ENCODE peak calls at places on chromosome 2, in nine cellular contexts. One of them, this sample, is unnamed.

GRCh38 chr2:234681206-234681605 is 184.3 kb upstream of the ARL4C start:
- DNase-seq in stimulated activated CD8-positive, alpha-beta memory T cell treated with anti-CD3 and anti-CD28 coated beads, Interleukin-4, amount 100 ng/mL, for 1 hour: no peak
- DNase-seq in Right ventricle myocardium superior: no peak
- DNase-seq in hepatic stellate cell: no peak
- DNase-seq in OCI-LY7: no peak
- DNase-seq in glutamatergic neuron: no peak
- DNase-seq in LoVo: no peak
- DNase-seq in hepatocyte: no peak
- DNase-seq in cardiac fibroblast: peak; percentile 18
- DNase-seq in this sample: peak; percentile 23

GRCh38 chr2:151827564-151828142 is 568 bp downstream of the ARL5A start:
- DNase-seq in stimulated activated CD8-positive, alpha-beta memory T cell treated with anti-CD3 and anti-CD28 coated beads, Interleukin-4, amount 100 ng/mL, for 1 hour: no peak
- DNase-seq in Right ventricle myocardium superior: no peak
- DNase-seq in hepatic stellate cell: peak; percentile 20
- DNase-seq in OCI-LY7: peak; percentile 50
- DNase-seq in glutamatergic neuron: peak; percentile 23
- DNase-seq in LoVo: peak; percentile 18
- DNase-seq in hepatocyte: peak; percentile 43
- DNase-seq in cardiac fibroblast: peak; percentile 29
- DNase-seq in this sample: peak; percentile 84

GRCh38 chr2:85828725-85829124 is 60.1 kb downstream of the ST3GAL5 start:
- DNase-seq in stimulated activated CD8-positive, alpha-beta memory T cell treated with anti-CD3 and anti-CD28 coated beads, Interleukin-4, amount 100 ng/mL, for 1 hour: no peak
- DNase-seq in Right ventricle myocardium superior: no peak
- DNase-seq in hepatic stellate cell: no peak
- DNase-seq in OCI-LY7: no peak
- DNase-seq in glutamatergic neuron: no peak
- DNase-seq in LoVo: no peak
- DNase-seq in hepatocyte: no peak
- DNase-seq in cardiac fibroblast: no peak
- DNase-seq in this sample: no peak

GRCh38 chr2:3601561-3602271 is 6.8 kb downstream of the COLEC11 start:
- DNase-seq in stimulated activated CD8-positive, alpha-beta memory T cell treated with anti-CD3 and anti-CD28 coated beads, Interleukin-4, amount 100 ng/mL, for 1 hour: no peak
- DNase-seq in Right ventricle myocardium superior: no peak
- DNase-seq in hepatic stellate cell: peak; percentile 53
- DNase-seq in OCI-LY7: no peak
- DNase-seq in glutamatergic neuron: no peak
- DNase-seq in LoVo: no peak
- DNase-seq in hepatocyte: no peak
- DNase-seq in cardiac fibroblast: no peak
- DNase-seq in this sample: no peak

GRCh38 chr2:72112981-72113846 is 34.4 kb downstream of the CYP26B1 start:
- DNase-seq in stimulated activated CD8-positive, alpha-beta memory T cell treated with anti-CD3 and anti-CD28 coated beads, Interleukin-4, amount 100 ng/mL, for 1 hour: no peak
- DNase-seq in Right ventricle myocardium superior: no peak
- DNase-seq in hepatic stellate cell: no peak
- DNase-seq in OCI-LY7: no peak
- DNase-seq in glutamatergic neuron: no peak
- DNase-seq in LoVo: no peak
- DNase-seq in hepatocyte: no peak
- DNase-seq in cardiac fibroblast: no peak
- DNase-seq in this sample: no peak

GRCh38 chr2:240428245-240428644 is 7.2 kb upstream of the GPC1 start:
- DNase-seq in stimulated activated CD8-positive, alpha-beta memory T cell treated with anti-CD3 and anti-CD28 coated beads, Interleukin-4, amount 100 ng/mL, for 1 hour: no peak
- DNase-seq in Right ventricle myocardium superior: no peak
- DNase-seq in hepatic stellate cell: no peak
- DNase-seq in OCI-LY7: no peak
- DNase-seq in glutamatergic neuron: no peak
- DNase-seq in LoVo: no peak
- DNase-seq in hepatocyte: no peak
- DNase-seq in cardiac fibroblast: no peak
- DNase-seq in this sample: no peak

GRCh38 chr2:107418713-107419112 is 408.0 kb upstream of the RGPD4 start:
- DNase-seq in stimulated activated CD8-positive, alpha-beta memory T cell treated with anti-CD3 and anti-CD28 coated beads, Interleukin-4, amount 100 ng/mL, for 1 hour: no peak
- DNase-seq in Right ventricle myocardium superior: no peak
- DNase-seq in hepatic stellate cell: no peak
- DNase-seq in OCI-LY7: no peak
- DNase-seq in glutamatergic neuron: no peak
- DNase-seq in LoVo: no peak
- DNase-seq in hepatocyte: no peak
- DNase-seq in cardiac fibroblast: no peak
- DNase-seq in this sample: peak; percentile 9

GRCh38 chr2:189639003-189639609 is 22.2 kb upstream of the ASNSD1 start:
- DNase-seq in stimulated activated CD8-positive, alpha-beta memory T cell treated with anti-CD3 and anti-CD28 coated beads, Interleukin-4, amount 100 ng/mL, for 1 hour: no peak
- DNase-seq in Right ventricle myocardium superior: no peak
- DNase-seq in hepatic stellate cell: no peak
- DNase-seq in OCI-LY7: no peak
- DNase-seq in glutamatergic neuron: no peak
- DNase-seq in LoVo: peak; percentile 14
- DNase-seq in hepatocyte: peak; percentile 64
- DNase-seq in cardiac fibroblast: no peak
- DNase-seq in this sample: no peak

GRCh38 chr2:62413116-62413663 is 92.8 kb downstream of the TMEM17 start:
- DNase-seq in stimulated activated CD8-positive, alpha-beta memory T cell treated with anti-CD3 and anti-CD28 coated beads, Interleukin-4, amount 100 ng/mL, for 1 hour: no peak
- DNase-seq in Right ventricle myocardium superior: no peak
- DNase-seq in hepatic stellate cell: no peak
- DNase-seq in OCI-LY7: no peak
- DNase-seq in glutamatergic neuron: no peak
- DNase-seq in LoVo: no peak
- DNase-seq in hepatocyte: no peak
- DNase-seq in cardiac fibroblast: no peak
- DNase-seq in this sample: no peak

GRCh38 chr2:224749136-224749535 is 33.0 kb upstream of the CCDC195 start:
- DNase-seq in stimulated activated CD8-positive, alpha-beta memory T cell treated with anti-CD3 and anti-CD28 coated beads, Interleukin-4, amount 100 ng/mL, for 1 hour: no peak
- DNase-seq in Right ventricle myocardium superior: no peak
- DNase-seq in hepatic stellate cell: no peak
- DNase-seq in OCI-LY7: no peak
- DNase-seq in glutamatergic neuron: no peak
- DNase-seq in LoVo: no peak
- DNase-seq in hepatocyte: no peak
- DNase-seq in cardiac fibroblast: no peak
- DNase-seq in this sample: no peak

GRCh38 chr2:72341639-72342038 is 194.0 kb upstream of the CYP26B1 start:
- DNase-seq in stimulated activated CD8-positive, alpha-beta memory T cell treated with anti-CD3 and anti-CD28 coated beads, Interleukin-4, amount 100 ng/mL, for 1 hour: no peak
- DNase-seq in Right ventricle myocardium superior: no peak
- DNase-seq in hepatic stellate cell: no peak
- DNase-seq in OCI-LY7: no peak
- DNase-seq in glutamatergic neuron: no peak
- DNase-seq in LoVo: no peak
- DNase-seq in hepatocyte: no peak
- DNase-seq in cardiac fibroblast: no peak
- DNase-seq in this sample: no peak

GRCh38 chr2:196096982-196097745 is 28.5 kb upstream of the DNAH7 start:
- DNase-seq in stimulated activated CD8-positive, alpha-beta memory T cell treated with anti-CD3 and anti-CD28 coated beads, Interleukin-4, amount 100 ng/mL, for 1 hour: no peak
- DNase-seq in Right ventricle myocardium superior: no peak
- DNase-seq in hepatic stellate cell: no peak
- DNase-seq in OCI-LY7: no peak
- DNase-seq in glutamatergic neuron: no peak
- DNase-seq in LoVo: no peak
- DNase-seq in hepatocyte: no peak
- DNase-seq in cardiac fibroblast: no peak
- DNase-seq in this sample: no peak

GRCh38 chr2:238256111-238256510 is 16.3 kb upstream of the HES6 start:
- DNase-seq in stimulated activated CD8-positive, alpha-beta memory T cell treated with anti-CD3 and anti-CD28 coated beads, Interleukin-4, amount 100 ng/mL, for 1 hour: no peak
- DNase-seq in Right ventricle myocardium superior: no peak
- DNase-seq in hepatic stellate cell: no peak
- DNase-seq in OCI-LY7: no peak
- DNase-seq in glutamatergic neuron: peak; percentile 7
- DNase-seq in LoVo: no peak
- DNase-seq in hepatocyte: no peak
- DNase-seq in cardiac fibroblast: no peak
- DNase-seq in this sample: no peak